ENCODE peak calls at places on chromosomes 2 and 18, in ten cellular contexts. One of them, this sample, is unnamed.

GRCh38 chr2:206627632-206628031 is 14.7 kb upstream of the FAM237A start:
- DNase-seq in HL-60: no peak
- DNase-seq in kidney glomerular epithelial cell: no peak
- DNase-seq in GM12864: no peak
- DNase-seq in stimulated activated naive CD8-positive, alpha-beta T cell treated with anti-CD3 and anti-CD28 coated beads, Interleukin-15, Interleukin-2, amounts not matched to agents 100 U/mL and 50 U/mL, for 24 hours: no peak
- DNase-seq in Calu3: no peak
- DNase-seq in endothelial cell: no peak
- DNase-seq in H7: no peak
- DNase-seq in stromal cell of bone marrow: no peak
- DNase-seq in fibroblast of villous mesenchyme: no peak
- DNase-seq in this sample: no peak

GRCh38 chr18:79166702-79167101 is 97.5 kb downstream of the ATP9B start:
- DNase-seq in HL-60: no peak
- DNase-seq in kidney glomerular epithelial cell: no peak
- DNase-seq in GM12864: no peak
- DNase-seq in stimulated activated naive CD8-positive, alpha-beta T cell treated with anti-CD3 and anti-CD28 coated beads, Interleukin-15, Interleukin-2, amounts not matched to agents 100 U/mL and 50 U/mL, for 24 hours: no peak
- DNase-seq in Calu3: no peak
- DNase-seq in endothelial cell: no peak
- DNase-seq in H7: no peak
- DNase-seq in stromal cell of bone marrow: no peak
- DNase-seq in fibroblast of villous mesenchyme: no peak
- DNase-seq in this sample: no peak

GRCh38 chr2:149703281-149703680 is 115.7 kb upstream of the MMADHC start:
- DNase-seq in HL-60: no peak
- DNase-seq in kidney glomerular epithelial cell: no peak
- DNase-seq in GM12864: no peak
- DNase-seq in stimulated activated naive CD8-positive, alpha-beta T cell treated with anti-CD3 and anti-CD28 coated beads, Interleukin-15, Interleukin-2, amounts not matched to agents 100 U/mL and 50 U/mL, for 24 hours: no peak
- DNase-seq in Calu3: no peak
- DNase-seq in endothelial cell: no peak
- DNase-seq in H7: no peak
- DNase-seq in stromal cell of bone marrow: no peak
- DNase-seq in fibroblast of villous mesenchyme: no peak
- DNase-seq in this sample: no peak

GRCh38 chr2:37644191-37644590 is 27.3 kb downstream of the CDC42EP3 start:
- DNase-seq in HL-60: no peak
- DNase-seq in kidney glomerular epithelial cell: no peak
- DNase-seq in GM12864: no peak
- DNase-seq in stimulated activated naive CD8-positive, alpha-beta T cell treated with anti-CD3 and anti-CD28 coated beads, Interleukin-15, Interleukin-2, amounts not matched to agents 100 U/mL and 50 U/mL, for 24 hours: no peak
- DNase-seq in Calu3: no peak
- DNase-seq in endothelial cell: no peak
- DNase-seq in H7: no peak
- DNase-seq in stromal cell of bone marrow: no peak
- DNase-seq in fibroblast of villous mesenchyme: no peak
- DNase-seq in this sample: no peak

GRCh38 chr18:35581555-35582309 is at the start of gene GALNT1:
- DNase-seq in HL-60: no peak
- DNase-seq in kidney glomerular epithelial cell: no peak
- DNase-seq in GM12864: no peak
- DNase-seq in stimulated activated naive CD8-positive, alpha-beta T cell treated with anti-CD3 and anti-CD28 coated beads, Interleukin-15, Interleukin-2, amounts not matched to agents 100 U/mL and 50 U/mL, for 24 hours: peak
- DNase-seq in Calu3: no peak
- DNase-seq in endothelial cell: peak
- DNase-seq in H7: peak
- DNase-seq in stromal cell of bone marrow: no peak
- DNase-seq in fibroblast of villous mesenchyme: peak
- DNase-seq in this sample: peak

GRCh38 chr18:32160547-32160946 is 29.3 kb upstream of the MEP1B start:
- DNase-seq in HL-60: no peak
- DNase-seq in kidney glomerular epithelial cell: no peak
- DNase-seq in GM12864: no peak
- DNase-seq in stimulated activated naive CD8-positive, alpha-beta T cell treated with anti-CD3 and anti-CD28 coated beads, Interleukin-15, Interleukin-2, amounts not matched to agents 100 U/mL and 50 U/mL, for 24 hours: no peak
- DNase-seq in Calu3: peak
- DNase-seq in endothelial cell: no peak
- DNase-seq in H7: no peak
- DNase-seq in stromal cell of bone marrow: no peak
- DNase-seq in fibroblast of villous mesenchyme: no peak
- DNase-seq in this sample: no peak

GRCh38 chr2:205695460-205695979 is 13.2 kb downstream of the NRP2 start:
- DNase-seq in HL-60: no peak
- DNase-seq in kidney glomerular epithelial cell: no peak
- DNase-seq in GM12864: no peak
- DNase-seq in stimulated activated naive CD8-positive, alpha-beta T cell treated with anti-CD3 and anti-CD28 coated beads, Interleukin-15, Interleukin-2, amounts not matched to agents 100 U/mL and 50 U/mL, for 24 hours: no peak
- DNase-seq in Calu3: no peak
- DNase-seq in endothelial cell: no peak
- DNase-seq in H7: no peak
- DNase-seq in stromal cell of bone marrow: peak
- DNase-seq in fibroblast of villous mesenchyme: peak
- DNase-seq in this sample: no peak

GRCh38 chr2:48587560-48587959 is 30.1 kb upstream of the GTF2A1L start:
- DNase-seq in HL-60: no peak
- DNase-seq in kidney glomerular epithelial cell: no peak
- DNase-seq in GM12864: no peak
- DNase-seq in stimulated activated naive CD8-positive, alpha-beta T cell treated with anti-CD3 and anti-CD28 coated beads, Interleukin-15, Interleukin-2, amounts not matched to agents 100 U/mL and 50 U/mL, for 24 hours: no peak
- DNase-seq in Calu3: no peak
- DNase-seq in endothelial cell: no peak
- DNase-seq in H7: no peak
- DNase-seq in stromal cell of bone marrow: no peak
- DNase-seq in fibroblast of villous mesenchyme: no peak
- DNase-seq in this sample: no peak

GRCh38 chr2:162474006-162474405 is 130.1 kb downstream of the GCA start:
- DNase-seq in HL-60: no peak
- DNase-seq in kidney glomerular epithelial cell: no peak
- DNase-seq in GM12864: no peak
- DNase-seq in stimulated activated naive CD8-positive, alpha-beta T cell treated with anti-CD3 and anti-CD28 coated beads, Interleukin-15, Interleukin-2, amounts not matched to agents 100 U/mL and 50 U/mL, for 24 hours: no peak
- DNase-seq in Calu3: no peak
- DNase-seq in endothelial cell: no peak
- DNase-seq in H7: no peak
- DNase-seq in stromal cell of bone marrow: no peak
- DNase-seq in fibroblast of villous mesenchyme: no peak
- DNase-seq in this sample: no peak

GRCh38 chr2:88852753-88853402 is 161.4 kb downstream of the RPIA start:
- DNase-seq in HL-60: no peak
- DNase-seq in kidney glomerular epithelial cell: peak
- DNase-seq in GM12864: no peak
- DNase-seq in stimulated activated naive CD8-positive, alpha-beta T cell treated with anti-CD3 and anti-CD28 coated beads, Interleukin-15, Interleukin-2, amounts not matched to agents 100 U/mL and 50 U/mL, for 24 hours: no peak
- DNase-seq in Calu3: peak
- DNase-seq in endothelial cell: no peak
- DNase-seq in H7: no peak
- DNase-seq in stromal cell of bone marrow: no peak
- DNase-seq in fibroblast of villous mesenchyme: no peak
- DNase-seq in this sample: no peak

GRCh38 chr18:9506046-9506792 is 30.9 kb downstream of the RALBP1 start:
- DNase-seq in HL-60: no peak
- DNase-seq in kidney glomerular epithelial cell: peak
- DNase-seq in GM12864: no peak
- DNase-seq in stimulated activated naive CD8-positive, alpha-beta T cell treated with anti-CD3 and anti-CD28 coated beads, Interleukin-15, Interleukin-2, amounts not matched to agents 100 U/mL and 50 U/mL, for 24 hours: no peak
- DNase-seq in Calu3: peak
- DNase-seq in endothelial cell: no peak
- DNase-seq in H7: no peak
- DNase-seq in stromal cell of bone marrow: no peak
- DNase-seq in fibroblast of villous mesenchyme: no peak
- DNase-seq in this sample: no peak

GRCh38 chr2:189360861-189361260 is 80.4 kb upstream of the WDR75 start:
- DNase-seq in HL-60: no peak
- DNase-seq in kidney glomerular epithelial cell: no peak
- DNase-seq in GM12864: no peak
- DNase-seq in stimulated activated naive CD8-positive, alpha-beta T cell treated with anti-CD3 and anti-CD28 coated beads, Interleukin-15, Interleukin-2, amounts not matched to agents 100 U/mL and 50 U/mL, for 24 hours: no peak
- DNase-seq in Calu3: no peak
- DNase-seq in endothelial cell: no peak
- DNase-seq in H7: no peak
- DNase-seq in stromal cell of bone marrow: no peak
- DNase-seq in fibroblast of villous mesenchyme: peak
- DNase-seq in this sample: no peak

GRCh38 chr2:166384774-166385173 is 9.0 kb upstream of the SCN9A start:
- DNase-seq in HL-60: no peak
- DNase-seq in kidney glomerular epithelial cell: peak
- DNase-seq in GM12864: no peak
- DNase-seq in stimulated activated naive CD8-positive, alpha-beta T cell treated with anti-CD3 and anti-CD28 coated beads, Interleukin-15, Interleukin-2, amounts not matched to agents 100 U/mL and 50 U/mL, for 24 hours: no peak
- DNase-seq in Calu3: peak
- DNase-seq in endothelial cell: no peak
- DNase-seq in H7: no peak
- DNase-seq in stromal cell of bone marrow: peak
- DNase-seq in fibroblast of villous mesenchyme: peak
- DNase-seq in this sample: no peak

GRCh38 chr2:11234309-11234708 is 79.0 kb downstream of the SLC66A3 start:
- DNase-seq in HL-60: no peak
- DNase-seq in kidney glomerular epithelial cell: peak
- DNase-seq in GM12864: no peak
- DNase-seq in stimulated activated naive CD8-positive, alpha-beta T cell treated with anti-CD3 and anti-CD28 coated beads, Interleukin-15, Interleukin-2, amounts not matched to agents 100 U/mL and 50 U/mL, for 24 hours: no peak
- DNase-seq in Calu3: no peak
- DNase-seq in endothelial cell: no peak
- DNase-seq in H7: no peak
- DNase-seq in stromal cell of bone marrow: no peak
- DNase-seq in fibroblast of villous mesenchyme: peak
- DNase-seq in this sample: no peak

GRCh38 chr2:120219766-120220165 is 3.4 kb downstream of the TMEM185B start:
- DNase-seq in HL-60: no peak
- DNase-seq in kidney glomerular epithelial cell: no peak
- DNase-seq in GM12864: no peak
- DNase-seq in stimulated activated naive CD8-positive, alpha-beta T cell treated with anti-CD3 and anti-CD28 coated beads, Interleukin-15, Interleukin-2, amounts not matched to agents 100 U/mL and 50 U/mL, for 24 hours: no peak
- DNase-seq in Calu3: no peak
- DNase-seq in endothelial cell: no peak
- DNase-seq in H7: peak
- DNase-seq in stromal cell of bone marrow: no peak
- DNase-seq in fibroblast of villous mesenchyme: no peak
- DNase-seq in this sample: no peak

GRCh38 chr2:102304711-102305591 is 6.4 kb upstream of the IL1RL1 start:
- DNase-seq in HL-60: no peak
- DNase-seq in kidney glomerular epithelial cell: no peak
- DNase-seq in GM12864: no peak
- DNase-seq in stimulated activated naive CD8-positive, alpha-beta T cell treated with anti-CD3 and anti-CD28 coated beads, Interleukin-15, Interleukin-2, amounts not matched to agents 100 U/mL and 50 U/mL, for 24 hours: peak
- DNase-seq in Calu3: no peak
- DNase-seq in endothelial cell: no peak
- DNase-seq in H7: no peak
- DNase-seq in stromal cell of bone marrow: no peak
- DNase-seq in fibroblast of villous mesenchyme: no peak
- DNase-seq in this sample: no peak

GRCh38 chr2:146363731-146364130 is 1481.1 kb upstream of the ACVR2A start:
- DNase-seq in HL-60: no peak
- DNase-seq in kidney glomerular epithelial cell: no peak
- DNase-seq in GM12864: no peak
- DNase-seq in stimulated activated naive CD8-positive, alpha-beta T cell treated with anti-CD3 and anti-CD28 coated beads, Interleukin-15, Interleukin-2, amounts not matched to agents 100 U/mL and 50 U/mL, for 24 hours: no peak
- DNase-seq in Calu3: no peak
- DNase-seq in endothelial cell: no peak
- DNase-seq in H7: no peak
- DNase-seq in stromal cell of bone marrow: peak
- DNase-seq in fibroblast of villous mesenchyme: no peak
- DNase-seq in this sample: no peak

GRCh38 chr2:235030936-235031335 is 79.1 kb downstream of the SH3BP4 start:
- DNase-seq in HL-60: no peak
- DNase-seq in kidney glomerular epithelial cell: no peak
- DNase-seq in GM12864: no peak
- DNase-seq in stimulated activated naive CD8-positive, alpha-beta T cell treated with anti-CD3 and anti-CD28 coated beads, Interleukin-15, Interleukin-2, amounts not matched to agents 100 U/mL and 50 U/mL, for 24 hours: no peak
- DNase-seq in Calu3: no peak
- DNase-seq in endothelial cell: no peak
- DNase-seq in H7: no peak
- DNase-seq in stromal cell of bone marrow: no peak
- DNase-seq in fibroblast of villous mesenchyme: no peak
- DNase-seq in this sample: no peak

GRCh38 chr2:202530038-202530437 is 104.7 kb upstream of the FAM117B start:
- DNase-seq in HL-60: no peak
- DNase-seq in kidney glomerular epithelial cell: no peak
- DNase-seq in GM12864: no peak
- DNase-seq in stimulated activated naive CD8-positive, alpha-beta T cell treated with anti-CD3 and anti-CD28 coated beads, Interleukin-15, Interleukin-2, amounts not matched to agents 100 U/mL and 50 U/mL, for 24 hours: no peak
- DNase-seq in Calu3: no peak
- DNase-seq in endothelial cell: no peak
- DNase-seq in H7: no peak
- DNase-seq in stromal cell of bone marrow: no peak
- DNase-seq in fibroblast of villous mesenchyme: no peak
- DNase-seq in this sample: no peak

GRCh38 chr18:77087391-77088141 is 45.0 kb downstream of the MBP start:
- DNase-seq in HL-60: no peak
- DNase-seq in kidney glomerular epithelial cell: no peak
- DNase-seq in GM12864: no peak
- DNase-seq in stimulated activated naive CD8-positive, alpha-beta T cell treated with anti-CD3 and anti-CD28 coated beads, Interleukin-15, Interleukin-2, amounts not matched to agents 100 U/mL and 50 U/mL, for 24 hours: no peak
- DNase-seq in Calu3: peak
- DNase-seq in endothelial cell: peak
- DNase-seq in H7: peak
- DNase-seq in stromal cell of bone marrow: no peak
- DNase-seq in fibroblast of villous mesenchyme: peak
- DNase-seq in this sample: peak

GRCh38 chr18:44679912-44680270 is 797 bp upstream of the SETBP1 start:
- DNase-seq in HL-60: no peak
- DNase-seq in kidney glomerular epithelial cell: no peak
- DNase-seq in GM12864: no peak
- DNase-seq in stimulated activated naive CD8-positive, alpha-beta T cell treated with anti-CD3 and anti-CD28 coated beads, Interleukin-15, Interleukin-2, amounts not matched to agents 100 U/mL and 50 U/mL, for 24 hours: peak
- DNase-seq in Calu3: peak
- DNase-seq in endothelial cell: peak
- DNase-seq in H7: peak
- DNase-seq in stromal cell of bone marrow: no peak
- DNase-seq in fibroblast of villous mesenchyme: peak
- DNase-seq in this sample: no peak

GRCh38 chr2:59217360-59217759 is 976.2 kb upstream of the FANCL start:
- DNase-seq in HL-60: no peak
- DNase-seq in kidney glomerular epithelial cell: no peak
- DNase-seq in GM12864: no peak
- DNase-seq in stimulated activated naive CD8-positive, alpha-beta T cell treated with anti-CD3 and anti-CD28 coated beads, Interleukin-15, Interleukin-2, amounts not matched to agents 100 U/mL and 50 U/mL, for 24 hours: no peak
- DNase-seq in Calu3: no peak
- DNase-seq in endothelial cell: no peak
- DNase-seq in H7: no peak
- DNase-seq in stromal cell of bone marrow: no peak
- DNase-seq in fibroblast of villous mesenchyme: no peak
- DNase-seq in this sample: no peak

GRCh38 chr2:38539086-38539485 is 63.6 kb downstream of the HNRNPLL start:
- DNase-seq in HL-60: no peak
- DNase-seq in kidney glomerular epithelial cell: no peak
- DNase-seq in GM12864: no peak
- DNase-seq in stimulated activated naive CD8-positive, alpha-beta T cell treated with anti-CD3 and anti-CD28 coated beads, Interleukin-15, Interleukin-2, amounts not matched to agents 100 U/mL and 50 U/mL, for 24 hours: no peak
- DNase-seq in Calu3: no peak
- DNase-seq in endothelial cell: no peak
- DNase-seq in H7: no peak
- DNase-seq in stromal cell of bone marrow: no peak
- DNase-seq in fibroblast of villous mesenchyme: no peak
- DNase-seq in this sample: no peak

GRCh38 chr18:58541137-58541788 is 87.6 kb downstream of the ALPK2 start:
- DNase-seq in HL-60: no peak
- DNase-seq in kidney glomerular epithelial cell: no peak
- DNase-seq in GM12864: no peak
- DNase-seq in stimulated activated naive CD8-positive, alpha-beta T cell treated with anti-CD3 and anti-CD28 coated beads, Interleukin-15, Interleukin-2, amounts not matched to agents 100 U/mL and 50 U/mL, for 24 hours: peak
- DNase-seq in Calu3: peak
- DNase-seq in endothelial cell: no peak
- DNase-seq in H7: peak
- DNase-seq in stromal cell of bone marrow: no peak
- DNase-seq in fibroblast of villous mesenchyme: no peak
- DNase-seq in this sample: no peak

GRCh38 chr18:9209230-9209629 is 72.6 kb downstream of the ANKRD12 start:
- DNase-seq in HL-60: peak
- DNase-seq in kidney glomerular epithelial cell: no peak
- DNase-seq in GM12864: no peak
- DNase-seq in stimulated activated naive CD8-positive, alpha-beta T cell treated with anti-CD3 and anti-CD28 coated beads, Interleukin-15, Interleukin-2, amounts not matched to agents 100 U/mL and 50 U/mL, for 24 hours: no peak
- DNase-seq in Calu3: no peak
- DNase-seq in endothelial cell: no peak
- DNase-seq in H7: no peak
- DNase-seq in stromal cell of bone marrow: peak
- DNase-seq in fibroblast of villous mesenchyme: peak
- DNase-seq in this sample: no peak

GRCh38 chr18:39863916-39864315 is 2091.1 kb upstream of the PIK3C3 start:
- DNase-seq in HL-60: no peak
- DNase-seq in kidney glomerular epithelial cell: no peak
- DNase-seq in GM12864: no peak
- DNase-seq in stimulated activated naive CD8-positive, alpha-beta T cell treated with anti-CD3 and anti-CD28 coated beads, Interleukin-15, Interleukin-2, amounts not matched to agents 100 U/mL and 50 U/mL, for 24 hours: no peak
- DNase-seq in Calu3: no peak
- DNase-seq in endothelial cell: no peak
- DNase-seq in H7: no peak
- DNase-seq in stromal cell of bone marrow: no peak
- DNase-seq in fibroblast of villous mesenchyme: no peak
- DNase-seq in this sample: no peak

GRCh38 chr2:105858868-105859693 is 114.4 kb downstream of the NCK2 start:
- DNase-seq in HL-60: no peak
- DNase-seq in kidney glomerular epithelial cell: no peak
- DNase-seq in GM12864: no peak
- DNase-seq in stimulated activated naive CD8-positive, alpha-beta T cell treated with anti-CD3 and anti-CD28 coated beads, Interleukin-15, Interleukin-2, amounts not matched to agents 100 U/mL and 50 U/mL, for 24 hours: no peak
- DNase-seq in Calu3: no peak
- DNase-seq in endothelial cell: no peak
- DNase-seq in H7: no peak
- DNase-seq in stromal cell of bone marrow: no peak
- DNase-seq in fibroblast of villous mesenchyme: no peak
- DNase-seq in this sample: no peak

GRCh38 chr2:216636570-216637450 is 3.6 kb downstream of the IGFBP2 start:
- DNase-seq in HL-60: no peak
- DNase-seq in kidney glomerular epithelial cell: peak
- DNase-seq in GM12864: no peak
- DNase-seq in stimulated activated naive CD8-positive, alpha-beta T cell treated with anti-CD3 and anti-CD28 coated beads, Interleukin-15, Interleukin-2, amounts not matched to agents 100 U/mL and 50 U/mL, for 24 hours: no peak
- DNase-seq in Calu3: peak
- DNase-seq in endothelial cell: peak
- DNase-seq in H7: peak
- DNase-seq in stromal cell of bone marrow: no peak
- DNase-seq in fibroblast of villous mesenchyme: peak
- DNase-seq in this sample: peak

This sample was measured in neuronal stem cell.